ENCODE peak calls at places on chromosomes 6 and 20, in four cellular contexts. W is MCF 10A, S is pancreas, T is prostate gland. K is an unnamed sample.

GRCh38 chr6:27795697-27796494 is 116.3 kb downstream of the OR2B2 start:
- DNase-seq in W (peak), S (peak), T (peak), K (no peak)

GRCh38 chr6:146041282-146041681 is 12.4 kb downstream of the GRM1 start:
- DNase-seq in W (peak), S (no peak), T (no peak), K (no peak)

GRCh38 chr6:132937466-132937906 is 123.1 kb downstream of the RPS12 start:
- DNase-seq in W (peak), S (peak), T (peak), K (no peak)

GRCh38 chr6:7171119-7171518 is 63.4 kb downstream of the RREB1 start:
- DNase-seq in W (no peak), S (peak), T (no peak), K (no peak)

GRCh38 chr6:104418125-104418524 is 441.6 kb downstream of the HACE1 start:
- DNase-seq in W (no peak), S (no peak), T (no peak), K (no peak)

GRCh38 chr20:45322952-45323383 is 14.9 kb upstream of the MATN4 start:
- DNase-seq in W (peak), S (peak), T (peak), K (no peak)

GRCh38 chr6:27617046-27617687 is 144.3 kb upstream of the ZNF184 start:
- DNase-seq in W (peak), S (no peak), T (no peak), K (no peak)

GRCh38 chr6:3762359-3762758 is 10.8 kb upstream of the PXDC1 start:
- DNase-seq in W (no peak), S (no peak), T (no peak), K (no peak)

GRCh38 chr6:6230286-6230685 is 90.2 kb downstream of the F13A1 start:
- DNase-seq in W (peak), S (peak), T (no peak), K (no peak)

GRCh38 chr6:56263586-56264295 is 16.4 kb upstream of the COL21A1 start:
- DNase-seq in W (no peak), S (no peak), T (no peak), K (no peak)
- TF ChIP-seq CTCF in W (no peak), S (no peak), T (no peak), K (no peak)

GRCh38 chr6:72967329-72967728 is 258.0 kb downstream of the KHDC1L start:
- DNase-seq in W (no peak), S (no peak), T (no peak), K (no peak)
- TF ChIP-seq CTCF in W (no peak), S (no peak), T (no peak), K (no peak)

GRCh38 chr20:5696011-5696559 is 54.1 kb upstream of the SHLD1 start:
- DNase-seq in W (peak), S (no peak), T (no peak), K (no peak)
- TF ChIP-seq CTCF in W (no peak), S (no peak), T (no peak), K (no peak)

DNA sequence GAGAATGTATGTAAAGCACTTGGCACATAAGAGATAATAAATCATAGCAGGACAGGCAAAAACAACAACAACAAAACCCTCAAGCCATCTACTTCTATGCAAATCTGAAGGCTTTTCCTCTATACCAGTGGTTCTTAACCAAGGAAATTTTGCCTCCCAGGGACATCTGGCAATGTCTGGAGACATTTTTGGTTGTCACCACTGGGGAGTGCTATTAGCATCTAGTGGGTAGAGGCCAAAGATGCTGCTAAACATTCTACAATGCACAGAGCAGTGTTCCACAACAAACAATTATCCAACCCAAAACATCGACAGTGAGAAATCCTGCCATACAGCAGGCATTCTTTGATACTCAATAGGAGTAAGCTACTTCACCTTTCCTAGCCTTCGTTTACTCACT is 28.2 kb downstream of the NDRG3 start:
- DNase-seq in W (peak), S (no peak), T (no peak), K (no peak)
- TF ChIP-seq CTCF in W (no peak), S (no peak), T (peak), K (no peak)

DNA sequence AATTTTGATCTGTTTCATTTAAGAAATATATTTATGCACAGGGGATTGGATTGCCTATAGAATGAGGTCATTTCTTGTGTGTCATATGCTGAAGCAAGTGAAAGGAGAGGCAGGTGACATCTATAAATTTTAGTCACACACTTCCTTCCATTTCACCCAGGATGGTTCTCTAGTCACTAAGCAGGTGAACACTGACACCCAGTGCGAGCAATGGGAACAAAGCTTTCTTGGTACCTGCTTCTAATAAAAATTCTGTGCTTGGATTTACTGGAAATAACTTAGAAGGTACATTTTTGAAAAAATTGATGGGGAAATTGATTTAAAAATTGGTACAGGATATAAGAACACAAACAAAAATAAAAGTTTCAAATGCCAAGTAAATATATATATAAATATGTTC is 66.9 kb upstream of the MC3R start:
- DNase-seq in W (peak), S (no peak), T (no peak), K (no peak)
- TF ChIP-seq CTCF in W (no peak), S (no peak), T (no peak), K (no peak)

DNA sequence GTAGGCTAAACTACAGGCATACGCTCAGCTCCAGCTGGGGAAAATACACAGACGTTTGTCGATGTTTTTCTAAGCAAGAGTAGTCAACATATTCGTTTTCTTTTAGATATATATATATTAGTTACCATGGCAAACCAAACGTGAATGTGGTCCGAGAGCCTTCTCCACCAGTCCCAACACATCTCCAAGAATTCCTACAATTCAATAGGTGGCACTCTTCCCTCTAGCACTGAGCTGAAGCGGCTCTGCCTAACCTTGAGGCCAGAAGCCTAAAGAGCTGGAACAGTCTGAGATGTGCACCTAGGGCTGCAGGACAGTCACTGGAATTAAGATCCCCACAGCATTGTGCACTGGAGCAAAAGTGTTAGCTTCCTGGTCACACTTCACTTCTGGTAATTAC is 70.3 kb upstream of the BEND3 start:
- DNase-seq in W (peak), S (no peak), T (peak), K (no peak)
- TF ChIP-seq CTCF in W (peak), S (no peak), T (peak), K (no peak)

DNA sequence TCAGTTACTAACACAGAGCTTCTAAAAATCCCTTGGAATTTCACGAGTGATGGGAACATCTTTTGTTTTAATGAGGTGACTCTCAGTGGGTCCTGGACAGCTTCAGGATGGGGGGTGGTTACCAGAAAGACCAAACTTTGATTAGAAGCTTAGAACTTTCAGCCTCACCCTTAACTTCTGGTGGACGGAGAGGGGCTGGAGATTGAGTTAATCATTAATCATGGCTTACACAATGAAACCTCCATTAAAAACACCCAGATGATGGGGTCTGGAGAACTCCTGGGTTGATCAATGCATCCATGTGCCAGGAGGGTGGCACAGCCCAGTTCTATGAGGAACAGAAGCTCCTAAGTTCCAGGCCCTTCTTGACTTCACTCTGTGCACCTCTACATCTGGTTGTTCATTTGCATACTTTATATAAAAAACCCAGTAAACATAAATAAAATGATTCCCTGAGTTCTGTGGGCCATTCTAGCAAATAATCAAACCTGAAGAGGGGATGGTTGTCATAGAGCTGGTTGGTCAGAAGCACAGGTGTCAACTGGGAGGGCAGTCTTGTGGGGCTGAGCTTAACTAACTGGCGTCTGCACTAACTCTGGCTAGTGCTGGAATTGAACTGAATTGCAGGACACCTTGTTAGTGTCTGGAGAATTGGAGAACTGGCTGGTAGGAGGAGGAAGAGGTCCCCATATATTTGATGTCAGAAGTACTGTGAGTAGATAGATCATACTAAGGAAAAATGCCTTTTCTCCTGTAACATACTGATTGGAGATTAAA is 10.3 kb downstream of the RMND1 start:
- DNase-seq in W (no peak), S (no peak), T (no peak), K (no peak)
- TF ChIP-seq CTCF in W (no peak), S (no peak), T (no peak), K (no peak)

DNA sequence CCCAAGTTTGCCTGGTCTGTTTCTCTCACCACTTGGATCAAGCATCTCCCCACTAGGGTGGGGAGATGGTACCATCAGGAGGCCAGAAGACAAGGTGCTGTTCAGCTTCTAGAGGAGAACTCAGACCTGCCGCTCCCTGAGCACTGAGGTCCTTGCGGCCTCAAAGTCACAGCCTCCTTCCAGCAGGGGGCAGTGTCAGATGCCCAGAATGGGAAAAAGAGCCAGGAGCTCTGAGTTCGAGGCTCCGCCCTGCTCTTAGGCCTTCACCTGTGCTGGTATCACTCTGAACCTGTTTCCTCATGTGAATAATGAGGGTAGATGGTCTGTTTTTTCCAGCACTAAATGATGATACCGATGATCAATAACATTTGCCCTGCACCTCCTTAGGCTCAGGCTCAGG is 68.7 kb downstream of the TOX2 start:
- DNase-seq in W (no peak), S (no peak), T (no peak), K (no peak)
- TF ChIP-seq CTCF in W (peak), S (no peak), T (no peak), K (peak)

GRCh38 chr6:168908166-168908565 is 345.5 kb downstream of the THBS2 start:
- DNase-seq in W (peak), S (no peak), T (no peak), K (no peak)
- TF ChIP-seq CTCF in W (no peak), S (no peak), T (no peak), K (no peak)

GRCh38 chr6:32954983-32955802 is 2.3 kb upstream of the HLA-DMA start:
- DNase-seq in W (peak), S (peak), T (no peak), K (no peak)
- TF ChIP-seq CTCF in W (no peak), S (no peak), T (no peak), K (peak)